ENCODE peak calls at places on chromosomes 3 and 15, in five cellular contexts. A is retina; Q is activated CD8-positive, alpha-beta memory T cell treated with anti-CD3 and anti-CD28 coated beads, Interleukin-2, amount 50 U/mL, for 48 hours; H is ureter; P is stimulated activated naive CD8-positive, alpha-beta T cell treated with anti-CD3 and anti-CD28 coated beads, Interleukin-15, Interleukin-2, amounts not matched to agents 100 U/mL and 50 U/mL, for 24 hours. M is an unnamed sample.

GRCh38 chr15:36323607-36324006 is 255.8 kb upstream of the CDIN1 start:
- DNase-seq in A (no peak), Q (no peak), H (no peak), P (no peak), M (no peak)

GRCh38 chr15:89521605-89522004 is 25.2 kb upstream of the RHCG start:
- DNase-seq in A (no peak), Q (no peak), H (no peak), P (no peak), M (no peak)

GRCh38 chr15:42688301-42688700 is 48.6 kb downstream of the CDAN1 start:
- DNase-seq in A (no peak), Q (no peak), H (no peak), P (no peak), M (no peak)

GRCh38 chr15:48644827-48645557 is 517 bp downstream of the FBN1 start:
- DNase-seq in A (peak), Q (peak), H (no peak), P (peak), M (peak)

GRCh38 chr15:43100971-43101370 is 4.9 kb downstream of the UBR1 start:
- DNase-seq in A (no peak), Q (no peak), H (no peak), P (no peak), M (no peak)

GRCh38 chr3:55668359-55668758 is 181.3 kb upstream of the WNT5A start:
- DNase-seq in A (no peak), Q (no peak), H (no peak), P (no peak), M (no peak)

GRCh38 chr3:17444865-17445264 is 297.6 kb downstream of the TBC1D5 start:
- DNase-seq in A (no peak), Q (no peak), H (no peak), P (no peak), M (no peak)

GRCh38 chr3:120908030-120908802 is at the start of gene STXBP5L:
- DNase-seq in A (peak), Q (peak), H (peak), P (peak), M (peak)

GRCh38 chr3:192850501-192850981 is 67.1 kb downstream of the MB21D2 start:
- DNase-seq in A (no peak), Q (peak), H (peak), P (peak), M (no peak)

GRCh38 chr3:172303181-172303580 is 145.1 kb downstream of the GHSR start:
- DNase-seq in A (no peak), Q (no peak), H (no peak), P (no peak), M (no peak)

GRCh38 chr3:16464499-16465150 is 48.9 kb downstream of the RFTN1 start:
- DNase-seq in A (no peak), Q (no peak), H (no peak), P (no peak), M (no peak)

GRCh38 chr3:8441969-8442559 is 59.6 kb upstream of the LMCD1 start:
- DNase-seq in A (peak), Q (no peak), H (no peak), P (no peak), M (peak)

GRCh38 chr3:111733154-111733553 is 125.9 kb upstream of the PHLDB2 start:
- DNase-seq in A (no peak), Q (no peak), H (no peak), P (no peak), M (no peak)

GRCh38 chr15:77247116-77247515 is 172.8 kb downstream of the PEAK1 start:
- DNase-seq in A (no peak), Q (no peak), H (no peak), P (no peak), M (no peak)

GRCh38 chr3:188061133-188061532 is 92.8 kb upstream of the LPP start:
- DNase-seq in A (no peak), Q (peak), H (no peak), P (peak), M (peak)

GRCh38 chr15:41936155-41936554 is 36.2 kb downstream of the EHD4 start:
- DNase-seq in A (no peak), Q (no peak), H (no peak), P (no peak), M (no peak)

GRCh38 chr3:24514139-24514538 is 19.5 kb upstream of the THRB start:
- DNase-seq in A (no peak), Q (no peak), H (no peak), P (no peak), M (no peak)